ENCODE peak calls at places on chromosome 14, in five cellular contexts. D is endothelial cell, J is cardiac muscle cell, E is left kidney, F is bronchial epithelial cell. T is an unnamed sample.

GRCh38 chr14:68523994-68524725 is 268.7 kb downstream of the ZFP36L1 start:
- DNase-seq in D (no peak), J (no peak), E (peak), F (no peak), T (no peak)

GRCh38 chr14:69079188-69079742 is 73.7 kb downstream of the DCAF5 start:
- DNase-seq in D (no peak), J (peak), E (peak), F (peak), T (no peak)

GRCh38 chr14:105865266-105865903 is 339.0 kb downstream of the TMEM121 start:
- DNase-seq in D (no peak), J (no peak), E (no peak), F (no peak), T (no peak)

GRCh38 chr14:38824691-38825090 is 278.3 kb downstream of the SEC23A start:
- DNase-seq in D (no peak), J (no peak), E (no peak), F (peak), T (no peak)

GRCh38 chr14:92877757-92878431 is 45.1 kb upstream of the CHGA start:
- DNase-seq in D (peak), J (peak), E (peak), F (no peak), T (no peak)

GRCh38 chr14:60183724-60184596 is 18.8 kb upstream of the DHRS7 start:
- DNase-seq in D (no peak), J (peak), E (peak), F (peak), T (no peak)

GRCh38 chr14:54597795-54598443 is 31.0 kb downstream of the SAMD4A start:
- DNase-seq in D (no peak), J (peak), E (no peak), F (peak), T (no peak)

GRCh38 chr14:58060898-58061297 is 91.1 kb downstream of the ARMH4 start:
- DNase-seq in D (no peak), J (no peak), E (no peak), F (no peak), T (no peak)

GRCh38 chr14:32825058-32825457 is 113.6 kb upstream of the NPAS3 start:
- DNase-seq in D (no peak), J (no peak), E (no peak), F (no peak), T (no peak)

GRCh38 chr14:70330596-70330995 is 28.9 kb downstream of the COX16 start:
- DNase-seq in D (no peak), J (no peak), E (no peak), F (no peak), T (no peak)

T was measured in epithelial cell of prostate.